ENCODE peak calls at places on chromosomes 2 and 18, in seven cellular contexts. H is body of pancreas, F is transverse colon, A is NB4, N is HCT116, I is HepG2, E is stomach. M is an unnamed sample.

GRCh38 chr2:225667465-225667864 is 268.0 kb downstream of the NYAP2 start:
- DNase-seq in I (no peak), F (no peak), N (no peak), E (no peak), A (no peak), H (no peak), M (no peak)

GRCh38 chr2:174608866-174609214 is 11.2 kb upstream of the WIPF1 start:
- DNase-seq in F (no peak), I (no peak), A (no peak), H (no peak), E (no peak), N (no peak), M (no peak)

GRCh38 chr2:217653240-217653639 is 349.6 kb downstream of the TNS1 start:
- DNase-seq in F (peak), A (peak), H (peak), E (no peak), N (peak), I (no peak), M (peak)

GRCh38 chr2:177625744-177626655 is 233.4 kb downstream of the AGPS start:
- DNase-seq in I (no peak), A (peak), H (no peak), N (no peak), F (no peak), E (no peak), M (no peak)

GRCh38 chr2:203535784-203536590 is 886 bp upstream of the RAPH1 start:
- DNase-seq in H (no peak), A (no peak), N (no peak), F (no peak), E (no peak), I (no peak), M (no peak)

GRCh38 chr18:51614033-51614432 is 416.6 kb upstream of the MEX3C start:
- DNase-seq in E (no peak), I (peak), A (no peak), F (no peak), N (no peak), H (no peak), M (no peak)

GRCh38 chr2:96359310-96359709 is 23.7 kb downstream of the NCAPH start:
- DNase-seq in F (no peak), H (peak), N (no peak), I (no peak), E (no peak), A (peak), M (peak)

GRCh38 chr2:36701391-36701795 is 4.9 kb downstream of the VIT start:
- DNase-seq in E (no peak), A (no peak), H (no peak), I (no peak), N (no peak), F (no peak), M (no peak)

GRCh38 chr2:137031731-137032130 is 266.4 kb downstream of the THSD7B start:
- DNase-seq in E (no peak), I (no peak), F (no peak), N (no peak), A (no peak), H (no peak), M (no peak)

GRCh38 chr2:5877360-5877759 is 185.2 kb downstream of the SOX11 start:
- DNase-seq in N (no peak), H (no peak), A (no peak), I (no peak), F (no peak), E (no peak), M (no peak)

GRCh38 chr2:44348385-44348784 is 12.9 kb downstream of the PREPL start:
- DNase-seq in I (no peak), F (no peak), E (no peak), N (no peak), H (no peak), A (no peak), M (no peak)

GRCh38 chr2:182366625-182367024 is 60.2 kb downstream of the PDE1A start:
- DNase-seq in A (no peak), E (no peak), F (no peak), H (no peak), I (no peak), N (no peak), M (no peak)

GRCh38 chr18:21747268-21747667 is 6.7 kb downstream of the MIB1 start:
- DNase-seq in H (no peak), F (no peak), E (no peak), I (no peak), A (no peak), N (no peak), M (no peak)

GRCh38 chr2:174492963-174493431 is 6.2 kb upstream of the GPR155 start:
- DNase-seq in H (no peak), A (peak), F (peak), N (no peak), I (no peak), E (no peak), M (no peak)

GRCh38 chr2:54866868-54867267 is 143.4 kb downstream of the EML6 start:
- DNase-seq in E (no peak), N (no peak), A (peak), F (no peak), H (no peak), I (no peak), M (no peak)

GRCh38 chr2:14492920-14493503 is 139.5 kb upstream of the LRATD1 start:
- DNase-seq in I (no peak), A (no peak), N (no peak), E (no peak), H (no peak), F (no peak), M (no peak)

GRCh38 chr18:30940952-30941539 is 101.5 kb downstream of the DSC3 start:
- DNase-seq in E (no peak), I (no peak), A (no peak), N (no peak), H (no peak), F (no peak), M (no peak)

GRCh38 chr18:30944773-30945172 is 97.8 kb downstream of the DSC3 start:
- DNase-seq in H (no peak), F (no peak), E (no peak), A (no peak), N (no peak), I (no peak), M (no peak)

GRCh38 chr18:30945769-30946168 is 96.8 kb downstream of the DSC3 start:
- DNase-seq in F (peak), N (no peak), A (no peak), H (no peak), I (no peak), E (no peak), M (no peak)
- H3K4me3 ChIP-seq in F (no peak), N (no peak), A (no peak), H (no peak), I (no peak), E (no peak), M (no peak)

DNA sequence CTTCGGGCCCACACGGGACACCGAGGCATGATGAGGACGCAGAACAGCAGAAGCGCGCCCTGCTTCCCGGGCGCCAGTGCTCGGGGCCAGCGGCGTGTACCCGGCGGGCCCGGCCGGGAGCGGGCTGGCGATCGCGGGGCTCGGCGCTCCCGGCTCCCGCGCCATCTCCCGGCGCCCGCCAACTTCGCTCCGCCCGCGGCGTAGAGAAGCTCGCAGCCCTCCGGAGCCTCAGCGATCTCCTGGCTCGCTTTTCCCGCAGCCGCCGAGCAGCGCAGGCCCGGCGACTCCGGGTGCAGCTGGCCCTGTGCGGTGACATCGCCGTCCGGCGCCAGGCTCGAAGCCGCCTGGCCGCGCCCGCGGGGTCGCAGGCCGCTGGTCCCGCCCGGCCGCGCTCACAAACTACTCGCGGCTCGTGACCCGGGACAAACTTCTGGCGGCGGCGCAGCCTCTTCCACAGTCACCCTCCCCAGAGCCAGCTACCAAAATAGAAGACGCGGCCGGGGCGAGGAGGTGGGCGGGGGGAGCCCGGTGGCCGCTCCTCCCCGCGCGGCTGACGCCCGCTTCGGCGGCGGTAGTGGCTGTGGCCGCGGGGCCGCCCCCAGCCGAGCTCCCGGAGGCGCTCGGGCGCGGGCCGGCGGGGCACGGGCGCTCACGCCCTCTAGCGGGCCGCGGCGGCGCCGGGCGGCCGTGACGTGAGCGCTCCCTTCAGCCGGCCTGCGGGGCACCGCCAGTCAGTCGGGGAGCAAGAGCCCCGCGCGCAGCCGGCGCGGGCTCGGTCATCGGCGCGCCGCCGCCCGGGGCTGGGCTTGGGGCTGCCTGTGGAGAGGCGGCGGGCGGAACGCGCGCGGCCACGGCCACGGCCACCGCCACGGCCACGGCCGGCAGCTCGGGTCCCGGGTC is at the start of gene PTPRM:
- DNase-seq in I (peak), N (peak), A (peak), H (peak), E (peak), F (peak), M (peak)
- TF ChIP-seq POLR2A in I (peak), N (no peak), A (no peak), H (peak), E (no peak), F (no peak), M (no peak)

DNA sequence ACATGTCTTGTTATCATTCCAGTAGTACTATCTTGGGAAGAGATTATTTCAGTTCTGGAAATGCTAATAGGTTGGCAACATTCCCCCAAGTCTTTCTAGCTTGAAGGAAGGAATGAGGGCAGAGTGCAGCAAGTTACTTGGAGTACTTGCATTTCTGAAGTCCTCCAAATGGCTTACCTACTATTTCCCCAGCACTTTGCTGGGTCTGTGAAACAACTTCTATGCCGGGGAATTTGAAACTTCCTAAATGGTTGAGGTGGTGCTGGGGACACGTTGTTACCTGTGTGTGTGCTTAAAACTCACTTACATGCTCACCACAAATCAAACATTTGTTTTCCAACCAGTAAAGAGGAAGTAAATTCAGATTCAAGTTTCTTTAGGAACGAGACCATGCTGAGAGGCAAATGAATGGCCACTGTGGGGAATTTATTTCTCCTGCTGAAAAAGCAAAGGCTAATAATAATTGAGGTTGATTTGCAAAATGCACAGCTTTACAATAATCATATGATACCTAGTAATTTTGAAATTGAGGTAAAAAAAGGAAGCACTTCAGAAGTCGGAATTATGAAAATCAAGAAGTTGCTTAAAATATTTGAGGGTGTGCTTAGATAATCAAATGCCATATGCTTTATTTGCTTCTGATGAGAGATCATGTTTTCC is 1167.7 kb upstream of the ZEB2 start:
- DNase-seq in E (no peak), A (peak), H (no peak), F (no peak), N (no peak), I (no peak), M (no peak)
- H3K4me3 ChIP-seq in E (no peak), A (no peak), H (no peak), F (no peak), N (no peak), I (no peak), M (no peak)

GRCh38 chr2:234880551-234881211 is 71.1 kb upstream of the SH3BP4 start:
- DNase-seq in I (peak), H (peak), N (peak), F (no peak), A (no peak), E (peak), M (no peak)
- TF ChIP-seq POLR2A in I (peak), H (no peak), N (no peak), F (no peak), A (no peak), E (no peak), M (no peak)

DNA sequence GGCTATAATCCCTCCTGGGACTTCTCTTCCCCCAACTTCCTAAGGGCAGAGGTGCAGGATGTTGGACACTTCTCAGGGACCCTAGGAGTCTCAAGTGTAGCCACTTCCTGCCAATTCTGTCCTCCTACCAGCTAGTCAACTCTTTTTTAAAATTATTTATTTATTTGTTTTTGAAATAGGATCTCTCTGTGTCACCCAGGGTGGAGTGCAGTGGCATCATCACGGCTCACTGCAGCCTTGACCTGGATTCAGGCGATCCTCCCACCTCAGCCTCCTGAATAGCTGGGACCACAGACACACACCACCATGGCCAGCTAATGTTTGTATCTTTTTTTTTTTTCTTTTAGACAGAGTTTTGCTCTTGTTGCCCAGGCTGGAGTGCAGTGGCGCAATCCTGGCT is 11.5 kb downstream of the SFTPB start:
- DNase-seq in F (no peak), I (no peak), N (no peak), A (no peak), H (no peak), E (no peak), M (peak)
- H3K4me3 ChIP-seq in F (no peak), I (no peak), N (no peak), A (no peak), H (no peak), E (no peak), M (no peak)

GRCh38 chr2:32699151-32699550 is 71.3 kb downstream of the TTC27 start:
- DNase-seq in F (no peak), E (no peak), H (no peak), N (no peak), I (no peak), A (no peak), M (no peak)
- TF ChIP-seq POLR2A in F (no peak), E (no peak), H (no peak), N (no peak), I (no peak), A (no peak), M (no peak)

GRCh38 chr18:67692811-67693210 is 176.3 kb upstream of the DSEL start:
- DNase-seq in H (no peak), F (no peak), E (no peak), I (no peak), N (no peak), A (no peak), M (no peak)
- H3K4me3 ChIP-seq in H (no peak), F (no peak), E (no peak), I (no peak), N (no peak), A (no peak), M (no peak)

GRCh38 chr2:25673170-25674002 is at the start of gene DTNB:
- DNase-seq in F (peak), N (no peak), I (peak), H (peak), A (peak), E (peak), M (peak)
- TF ChIP-seq POLR2A in F (no peak), N (no peak), I (peak), H (peak), A (peak), E (no peak), M (no peak)

DNA sequence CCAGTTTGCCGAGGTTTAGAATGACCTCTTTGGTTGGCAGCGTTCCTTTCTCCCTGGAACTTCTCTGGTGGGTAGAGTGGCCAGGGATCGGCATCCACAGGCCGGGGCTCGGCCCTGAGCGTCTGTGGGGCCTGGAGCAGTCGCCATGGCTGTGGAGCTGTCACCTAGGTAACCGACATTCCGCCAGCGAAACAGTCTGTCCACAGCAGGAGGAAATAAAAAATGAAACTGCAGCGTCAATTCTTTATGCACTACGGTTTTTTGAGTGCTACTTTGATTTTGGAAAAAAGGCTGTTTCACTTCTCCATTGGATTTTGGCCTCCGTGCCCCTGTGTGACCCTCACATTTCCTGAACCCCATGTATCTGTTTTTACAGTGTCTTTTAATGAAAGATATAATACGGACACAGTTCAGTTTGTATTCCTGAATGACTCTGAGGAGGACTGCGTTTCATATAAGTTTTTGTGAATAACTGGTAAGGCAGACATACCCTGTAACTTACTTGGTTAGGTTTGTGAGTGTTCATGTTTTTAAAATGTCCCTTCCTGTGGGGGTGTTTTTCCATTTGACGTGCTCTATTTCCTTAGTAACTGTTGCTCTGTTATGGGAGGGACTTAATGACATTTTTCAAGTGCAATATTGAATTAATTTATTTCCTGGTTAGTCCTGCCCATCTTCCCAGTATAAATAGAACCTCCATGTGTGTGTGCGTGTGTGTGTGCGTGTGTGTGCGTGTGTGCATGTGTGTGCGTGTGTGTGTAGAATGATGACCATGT is 163.5 kb downstream of the LDLRAD4 start:
- DNase-seq in F (peak), A (no peak), I (no peak), E (peak), N (no peak), H (peak), M (peak)
- H3K4me3 ChIP-seq in F (peak), A (no peak), I (no peak), E (peak), N (no peak), H (no peak), M (no peak)

M was measured in testis.